ENCODE peak calls at places on chromosomes 1 and 21, in ten cellular contexts. U is stomach, A is cardiac muscle cell, W is GM12865, J is neuronal stem cell, Y is astrocyte of the spinal cord, G is lower leg skin, N is adrenal gland, E is kidney, H is fibroblast of pulmonary artery. L is an unnamed sample.

GRCh38 chr1:2632561-2633361 is at the start of gene MMEL1:
- DNase-seq in Y (no peak), J (no peak), G (no peak), W (no peak), A (no peak), E (no peak), H (no peak), U (no peak), N (no peak), L (no peak)

GRCh38 chr21:42375141-42375905 is 9.0 kb upstream of the TFF1 start:
- DNase-seq in E (peak), A (no peak), N (no peak), Y (no peak), G (no peak), U (peak), H (no peak), J (no peak), W (no peak), L (no peak)

GRCh38 chr1:51752073-51752948 is 126.2 kb downstream of the NRDC start:
- DNase-seq in N (no peak), A (no peak), G (no peak), W (no peak), J (no peak), H (no peak), U (no peak), E (no peak), Y (no peak), L (no peak)

GRCh38 chr21:29238052-29238966 is 60.4 kb upstream of the BACH1 start:
- DNase-seq in H (peak), A (no peak), G (no peak), Y (no peak), N (no peak), U (no peak), W (no peak), E (no peak), J (no peak), L (no peak)

GRCh38 chr1:92961896-92962752 is 862 bp upstream of the DIPK1A start:
- DNase-seq in H (peak), G (peak), U (peak), Y (peak), N (peak), J (peak), E (peak), W (peak), A (peak), L (peak)

GRCh38 chr1:53125122-53125521 is 17.3 kb downstream of the SLC1A7 start:
- DNase-seq in G (no peak), W (no peak), Y (no peak), U (no peak), J (no peak), E (peak), H (no peak), N (no peak), A (no peak), L (no peak)

GRCh38 chr21:32386195-32386870 is 6.5 kb downstream of the URB1 start:
- DNase-seq in N (peak), J (no peak), H (no peak), U (peak), G (no peak), A (no peak), W (no peak), E (no peak), Y (no peak), L (no peak)

GRCh38 chr1:182301026-182301436 is 90.6 kb downstream of the GLUL start:
- DNase-seq in G (no peak), E (no peak), Y (no peak), N (no peak), H (no peak), W (peak), A (no peak), U (no peak), J (no peak), L (no peak)

GRCh38 chr1:94321662-94322061 is 84.3 kb upstream of the ARHGAP29 start:
- DNase-seq in J (no peak), A (no peak), H (no peak), E (no peak), G (no peak), Y (no peak), U (no peak), N (no peak), W (no peak), L (no peak)

GRCh38 chr1:36285450-36286101 is 20.6 kb upstream of the SH3D21 start:
- DNase-seq in E (no peak), A (peak), H (peak), N (peak), J (peak), W (peak), G (peak), U (peak), Y (peak), L (peak)

GRCh38 chr1:242764161-242764560 is 239.7 kb upstream of the PLD5 start:
- DNase-seq in J (no peak), U (no peak), W (no peak), A (no peak), Y (peak), G (no peak), E (no peak), H (no peak), N (no peak), L (no peak)

GRCh38 chr21:43893536-43894205 is 28.6 kb downstream of the AGPAT3 start:
- DNase-seq in U (peak), E (no peak), H (no peak), W (peak), N (no peak), Y (no peak), G (no peak), J (no peak), A (peak), L (no peak)

GRCh38 chr1:33086384-33086850 is 5.5 kb downstream of the AZIN2 start:
- DNase-seq in W (peak), E (peak), G (peak), J (peak), N (peak), U (peak), H (peak), A (peak), Y (peak), L (peak)

GRCh38 chr1:107110346-107110745 is 30.5 kb upstream of the NTNG1 start:
- DNase-seq in H (peak), U (no peak), Y (peak), W (no peak), E (no peak), N (no peak), J (no peak), A (no peak), G (no peak), L (no peak)

GRCh38 chr21:29798840-29799239 is 141.0 kb downstream of the GRIK1 start:
- DNase-seq in N (no peak), E (no peak), G (no peak), A (no peak), Y (no peak), J (no peak), W (no peak), H (no peak), U (no peak), L (no peak)

GRCh38 chr1:23528245-23528978 is 2.6 kb downstream of the E2F2 start:
- DNase-seq in H (peak), Y (peak), A (no peak), G (peak), W (peak), U (peak), J (no peak), N (peak), E (peak), L (peak)

GRCh38 chr1:37647281-37647680 is 12.6 kb upstream of the RSPO1 start:
- DNase-seq in Y (no peak), A (no peak), H (no peak), W (no peak), E (no peak), G (no peak), U (no peak), N (no peak), J (no peak), L (no peak)

GRCh38 chr1:92329356-92330129 is 30.7 kb downstream of the RPAP2 start:
- DNase-seq in N (no peak), U (no peak), E (no peak), J (no peak), A (no peak), G (no peak), H (peak), W (no peak), Y (peak), L (no peak)

GRCh38 chr1:211928993-211929637 is 98.6 kb upstream of the LPGAT1 start:
- DNase-seq in Y (no peak), A (no peak), J (no peak), W (no peak), U (peak), E (no peak), G (peak), N (peak), H (peak), L (no peak)
- H3K4me3 ChIP-seq in Y (no peak), A (no peak), J (no peak), W (no peak), U (no peak), E (no peak), G (no peak), N (no peak), H (no peak), L (no peak)

DNA sequence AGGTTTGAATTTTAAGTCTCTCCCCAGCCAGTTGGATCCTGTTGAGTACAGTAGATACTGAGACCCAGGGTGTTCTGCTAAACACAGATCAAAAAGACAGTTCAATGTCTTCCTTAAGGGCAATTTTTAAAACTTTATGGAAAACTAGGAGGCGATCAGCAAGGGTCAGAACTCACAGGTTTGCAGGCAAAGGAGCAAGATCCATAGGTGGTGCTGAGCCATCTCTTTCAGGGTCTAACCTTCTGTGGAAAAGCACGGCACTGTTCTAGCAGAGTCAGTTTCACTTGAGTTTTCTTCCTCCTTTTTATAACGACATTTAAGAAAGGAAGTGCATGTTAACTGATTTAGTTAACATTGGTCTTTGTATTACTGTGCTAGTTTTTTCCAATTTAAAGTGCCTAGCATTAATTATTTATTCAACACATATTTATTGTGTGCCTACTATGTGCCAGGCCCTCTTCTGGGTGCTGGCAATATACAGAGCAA is at the start of gene CD84:
- DNase-seq in E (no peak), W (no peak), H (no peak), A (no peak), G (no peak), N (no peak), Y (no peak), U (no peak), J (no peak), L (no peak)
- H3K4me3 ChIP-seq in E (no peak), W (peak), H (no peak), A (no peak), G (no peak), N (peak), Y (no peak), U (peak), J (no peak), L (peak)

DNA sequence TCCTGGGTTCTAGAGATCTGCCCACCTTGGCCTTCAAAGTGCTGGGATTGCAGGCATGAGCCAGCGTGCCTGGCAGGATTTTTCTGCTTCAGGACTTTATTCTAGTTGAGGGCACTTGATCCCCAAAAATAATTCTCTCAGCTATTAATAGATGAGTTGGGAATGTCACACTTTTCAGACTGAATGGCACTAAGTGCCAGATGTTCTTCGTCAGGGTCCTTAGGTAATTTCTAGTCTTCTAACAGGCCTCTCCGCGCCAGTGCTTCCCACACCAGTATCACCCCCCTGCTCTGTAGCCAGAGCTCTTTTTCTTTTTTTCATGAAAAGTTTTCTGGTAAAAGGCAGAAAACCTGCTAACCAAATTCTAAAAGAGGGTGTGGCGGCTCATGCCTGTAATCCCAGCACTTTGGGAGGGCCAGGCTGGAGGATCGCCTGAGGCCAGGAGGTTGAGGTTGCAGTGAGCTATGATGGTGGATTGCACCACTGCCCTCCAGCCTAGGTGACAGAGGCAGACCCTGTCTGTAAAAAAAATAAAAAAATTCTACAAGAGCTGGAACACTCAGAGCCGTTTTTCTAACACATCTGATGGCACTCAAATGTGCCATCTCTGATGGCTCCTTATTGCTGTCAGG is 6.1 kb upstream of the SARS1 start:
- DNase-seq in E (no peak), N (no peak), W (no peak), G (no peak), J (no peak), Y (no peak), H (no peak), A (no peak), U (no peak), L (no peak)
- H3K4me3 ChIP-seq in E (no peak), N (no peak), W (no peak), G (no peak), J (no peak), Y (no peak), H (no peak), A (no peak), U (no peak), L (no peak)

GRCh38 chr1:26740958-26741357 is 45.1 kb downstream of the ARID1A start:
- DNase-seq in J (no peak), U (no peak), H (no peak), Y (no peak), G (no peak), A (no peak), W (no peak), E (no peak), N (no peak), L (no peak)
- H3K4me3 ChIP-seq in J (no peak), U (no peak), H (no peak), Y (no peak), G (no peak), A (no peak), W (no peak), E (no peak), N (no peak), L (no peak)

GRCh38 chr1:233328661-233329498 is 1.4 kb downstream of the MAP3K21 start:
- DNase-seq in J (no peak), U (peak), E (peak), G (no peak), Y (no peak), A (peak), N (peak), H (no peak), W (peak), L (peak)
- H3K4me3 ChIP-seq in J (peak), U (peak), E (peak), G (peak), Y (peak), A (peak), N (peak), H (peak), W (peak), L (peak)

GRCh38 chr1:109283748-109284600 is 1.0 kb upstream of the PSRC1 start:
- DNase-seq in Y (peak), N (no peak), A (no peak), W (no peak), J (no peak), H (no peak), U (no peak), G (no peak), E (no peak), L (no peak)

GRCh38 chr1:109280768-109281356 is 2.1 kb downstream of the PSRC1 start:
- DNase-seq in W (no peak), Y (no peak), H (no peak), N (no peak), E (no peak), J (no peak), U (no peak), A (no peak), G (no peak), L (no peak)

GRCh38 chr1:109282952-109283747 is at the start of gene PSRC1:
- DNase-seq in A (peak), W (peak), N (peak), U (peak), H (peak), J (peak), Y (peak), E (peak), G (peak), L (peak)

GRCh38 chr1:109282497-109282951 is 421 bp downstream of the PSRC1 start:
- DNase-seq in G (no peak), N (no peak), Y (no peak), E (no peak), U (no peak), H (no peak), J (no peak), W (no peak), A (no peak), L (peak)

GRCh38 chr1:109281680-109282496 is 1.1 kb downstream of the PSRC1 start:
- DNase-seq in J (no peak), E (no peak), W (no peak), A (no peak), N (peak), G (no peak), U (no peak), Y (no peak), H (peak), L (peak)
- H3K4me3 ChIP-seq in J (peak), E (peak), W (peak), A (peak), N (peak), G (no peak), U (peak), Y (peak), H (peak), L (peak)

GRCh38 chr1:89952021-89952995 is 42.6 kb upstream of the ZNF326 start:
- DNase-seq in G (no peak), H (peak), E (no peak), U (no peak), N (no peak), A (no peak), W (no peak), Y (peak), J (no peak), L (no peak)
- H3K4me3 ChIP-seq in G (no peak), H (no peak), E (no peak), U (no peak), N (no peak), A (no peak), W (no peak), Y (no peak), J (no peak), L (no peak)

L was measured in uterus.